ENCODE peak calls at places on chromosomes 3 and 15, in nine cellular contexts. Z is A673, F is tibial nerve, C is brain microvascular endothelial cell, J is left ventricle myocardium inferior, O is AG04450, D is prostate gland, V is mammary epithelial cell, P is tibial artery. G is an unnamed sample.
A peak's percentile ranks its signal among the peaks of the same experiment; 100 is the strongest.

GRCh38 chr3:179260949-179261765 is 10.2 kb upstream of the KCNMB3 start:
- DNase-seq in Z (peak; percentile 82), F (peak; percentile 37), C (peak; percentile 34), J (peak; percentile 83), O (peak; percentile 4), D (peak; percentile 50), V (peak; percentile 56), P (peak; percentile 32), G (peak; percentile 51)

GRCh38 chr15:23570466-23570865 is 5.0 kb downstream of the MKRN3 start:
- DNase-seq in Z (no peak), F (no peak), C (no peak), J (no peak), O (no peak), D (no peak), V (no peak), P (no peak), G (peak; percentile 13)

GRCh38 chr3:61114316-61114953 is 136.8 kb downstream of the FHIT start:
- DNase-seq in Z (peak; percentile 1), F (no peak), C (no peak), J (no peak), O (no peak), D (no peak), V (no peak), P (no peak), G (no peak)

GRCh38 chr3:125003369-125003853 is 52.4 kb downstream of the HEG1 start:
- DNase-seq in Z (no peak), F (no peak), C (no peak), J (peak; percentile 68), O (peak; percentile 24), D (peak; percentile 31), V (no peak), P (peak; percentile 49), G (no peak)

GRCh38 chr3:147431746-147432145 is 22.6 kb downstream of the ZIC1 start:
- DNase-seq in Z (no peak), F (no peak), C (no peak), J (no peak), O (no peak), D (no peak), V (no peak), P (no peak), G (no peak)

GRCh38 chr3:117059054-117059989 is 349.7 kb downstream of the TUSC7 start:
- DNase-seq in Z (peak; percentile 60), F (no peak), C (no peak), J (no peak), O (no peak), D (no peak), V (no peak), P (no peak), G (no peak)

GRCh38 chr15:77599899-77600298 is 32.8 kb downstream of the LINGO1 start:
- DNase-seq in Z (peak; percentile 79), F (no peak), C (peak; percentile 26), J (peak; percentile 43), O (no peak), D (no peak), V (no peak), P (no peak), G (peak; percentile 75)

GRCh38 chr3:129864519-129864918 is 29.0 kb downstream of the TMCC1 start:
- DNase-seq in Z (no peak), F (no peak), C (no peak), J (no peak), O (no peak), D (no peak), V (no peak), P (no peak), G (no peak)

GRCh38 chr15:47987908-47988532 is 132.8 kb upstream of the SLC24A5 start:
- DNase-seq in Z (peak; percentile 87), F (no peak), C (peak; percentile 69), J (no peak), O (peak; percentile 29), D (peak; percentile 57), V (peak; percentile 32), P (no peak), G (no peak)

GRCh38 chr3:99499235-99499798 is 139.1 kb upstream of the COL8A1 start:
- DNase-seq in Z (peak; percentile 72), F (no peak), C (peak; percentile 75), J (no peak), O (no peak), D (no peak), V (peak; percentile 28), P (peak; percentile 35), G (no peak)

GRCh38 chr3:44080507-44080906 is 161.2 kb upstream of the TOPAZ1 start:
- DNase-seq in Z (no peak), F (no peak), C (no peak), J (no peak), O (no peak), D (no peak), V (no peak), P (no peak), G (no peak)

GRCh38 chr15:99097441-99098410 is 7.2 kb upstream of the SYNM start:
- DNase-seq in Z (no peak), F (no peak), C (no peak), J (no peak), O (no peak), D (no peak), V (no peak), P (no peak), G (no peak)

GRCh38 chr3:53495091-53495517 is 693 bp downstream of the CACNA1D start:
- DNase-seq in Z (no peak), F (no peak), C (no peak), J (no peak), O (no peak), D (no peak), V (no peak), P (no peak), G (no peak)

GRCh38 chr3:110526732-110527727 is 544.6 kb upstream of the NECTIN3 start:
- DNase-seq in Z (peak; percentile 92), F (no peak), C (peak; percentile 94), J (no peak), O (peak; percentile 81), D (no peak), V (peak; percentile 82), P (no peak), G (no peak)

GRCh38 chr3:127524300-127524896 is 66.1 kb downstream of the TPRA1 start:
- DNase-seq in Z (no peak), F (no peak), C (no peak), J (no peak), O (no peak), D (no peak), V (no peak), P (no peak), G (no peak)

GRCh38 chr15:77266708-77267387 is 153.1 kb downstream of the PEAK1 start:
- DNase-seq in Z (peak; percentile 70), F (no peak), C (peak; percentile 98), J (no peak), O (no peak), D (no peak), V (peak; percentile 67), P (no peak), G (no peak)

GRCh38 chr3:196974661-196975060 is 6.0 kb upstream of the PIGZ start:
- DNase-seq in Z (no peak), F (no peak), C (no peak), J (no peak), O (no peak), D (no peak), V (no peak), P (no peak), G (no peak)
- H3K27ac ChIP-seq in Z (no peak overlapping the region), F (no peak overlapping the region), C (no peak overlapping the region), J (no peak overlapping the region), O (no peak overlapping the region), D (no peak overlapping the region), V (no peak overlapping the region), P (no peak overlapping the region), G (no peak overlapping the region)

DNA sequence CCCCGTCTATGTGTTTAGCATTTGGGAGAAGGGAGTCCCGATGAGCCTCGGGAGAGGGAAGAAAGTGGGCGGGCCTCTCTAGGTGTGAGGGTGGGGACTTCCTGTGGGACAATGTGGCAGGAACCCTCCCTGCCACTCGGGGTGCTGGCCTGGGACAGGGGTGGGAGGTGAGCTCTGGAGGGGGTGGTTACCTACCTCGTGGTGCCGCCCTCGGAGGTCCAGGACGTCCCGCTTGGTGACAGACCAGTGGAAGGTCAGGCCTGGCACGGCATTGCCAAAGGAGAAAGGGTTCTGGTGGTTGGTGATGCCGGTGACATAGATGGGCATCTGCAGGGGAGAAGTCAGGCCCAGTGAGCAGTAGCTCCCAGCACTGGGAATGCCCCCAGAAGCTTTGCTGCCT is 83.5 kb downstream of the NUP210 start:
- DNase-seq in Z (no peak), F (no peak), C (no peak), J (no peak), O (no peak), D (no peak), V (no peak), P (no peak), G (no peak)
- TF ChIP-seq CTCF in Z (no peak), F (no peak), C (no peak), J (no peak), O (no peak), D (no peak), V (no peak), P (no peak), G (no peak)

DNA sequence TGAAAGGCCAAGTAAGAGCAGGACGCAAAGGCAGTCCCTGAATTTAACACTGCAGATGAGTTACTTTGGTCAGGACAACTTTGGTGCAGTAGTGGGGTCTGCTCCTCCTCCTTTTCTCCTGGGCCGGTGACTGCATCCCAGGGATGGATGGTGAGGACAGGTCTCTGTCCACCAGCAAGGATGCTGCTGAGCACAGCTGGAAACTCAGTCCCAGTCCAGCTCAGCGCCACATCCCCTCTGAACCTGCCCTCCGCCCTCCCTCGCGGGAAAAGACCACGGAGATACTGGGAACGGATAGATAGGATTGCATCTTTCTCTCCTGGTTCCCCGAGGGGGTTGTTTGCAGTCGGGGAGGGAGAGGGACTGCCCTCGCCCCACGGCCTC is 13.8 kb downstream of the GRAMD2A start:
- DNase-seq in Z (no peak), F (no peak), C (no peak), J (no peak), O (no peak), D (no peak), V (no peak), P (no peak), G (no peak)
- H3K4me3 ChIP-seq in Z (no peak overlapping the region), F (peak overlapping the region; percentile 17), C (peak overlapping the region; percentile 22), J (peak overlapping the region; percentile 59), O (peak overlapping the region; percentile 20), D (no peak overlapping the region), V (peak overlapping the region; percentile 4), P (peak overlapping the region; percentile 39), G (peak overlapping the region; percentile 46)

GRCh38 chr15:52056001-52056400 is 37.0 kb downstream of the MAPK6 start:
- DNase-seq in Z (no peak), F (no peak), C (no peak), J (no peak), O (no peak), D (no peak), V (no peak), P (no peak), G (no peak)

GRCh38 chr15:52054381-52054780 is 35.4 kb downstream of the MAPK6 start:
- DNase-seq in Z (no peak), F (no peak), C (no peak), J (no peak), O (no peak), D (no peak), V (no peak), P (no peak), G (no peak)

GRCh38 chr15:52056496-52056895 is 37.5 kb downstream of the MAPK6 start:
- DNase-seq in Z (no peak), F (no peak), C (no peak), J (no peak), O (no peak), D (no peak), V (no peak), P (no peak), G (no peak)

GRCh38 chr15:52050416-52050815 is 31.4 kb downstream of the MAPK6 start:
- DNase-seq in Z (peak; percentile 36), F (no peak), C (no peak), J (no peak), O (peak; percentile 15), D (no peak), V (peak; percentile 44), P (no peak), G (no peak)

GRCh38 chr15:52052076-52052935 is 33.3 kb downstream of the MAPK6 start:
- DNase-seq in Z (no peak), F (no peak), C (no peak), J (no peak), O (no peak), D (no peak), V (no peak), P (no peak), G (no peak)
- H3K27ac ChIP-seq in Z (no peak overlapping the region), F (no peak overlapping the region), C (peak overlapping the region; percentile 86), J (no peak overlapping the region), O (no peak overlapping the region), D (no peak overlapping the region), V (peak overlapping the region; percentile 81), P (no peak overlapping the region), G (no peak overlapping the region)